ENCODE peak calls at places on chromosomes 1 and 21, in seven cellular contexts. J, P, D, C, X, G and M are unnamed samples.

GRCh38 chr1:175479521-175480342 is 263.7 kb downstream of the TNR start:
- DNase-seq in D (no peak), C (no peak), J (no peak), P (no peak), X (no peak), G (no peak), M (no peak)

GRCh38 chr21:20306836-20307235 is 691.4 kb upstream of the NCAM2 start:
- DNase-seq in C (no peak), X (no peak), G (no peak), P (no peak), J (no peak), D (no peak), M (no peak)

GRCh38 chr1:234893359-234893724 is 235.3 kb downstream of the TOMM20 start:
- DNase-seq in G (no peak), D (no peak), X (no peak), P (no peak), J (no peak), C (no peak), M (no peak)

GRCh38 chr1:22618056-22618455 is 18.4 kb upstream of the C1QA start:
- DNase-seq in D (no peak), J (no peak), C (no peak), G (no peak), X (no peak), P (no peak), M (no peak)

GRCh38 chr1:88683516-88683847 is 591 bp upstream of the PKN2 start:
- DNase-seq in J (peak; percentile 69), D (peak; percentile 37), P (peak; percentile 54), X (no peak), C (peak; percentile 41), G (peak; percentile 59), M (peak; percentile 79)

GRCh38 chr1:27650527-27651175 is 15.7 kb upstream of the FGR start:
- DNase-seq in C (no peak), J (no peak), X (no peak), P (no peak), D (no peak), G (no peak), M (no peak)

GRCh38 chr1:156164465-156164831 is 11.1 kb downstream of the SEMA4A start:
- DNase-seq in P (no peak), J (no peak), C (no peak), X (no peak), D (no peak), G (no peak), M (no peak)

GRCh38 chr1:59477286-59477685 is 180.4 kb downstream of the FGGY start:
- DNase-seq in J (no peak), X (peak; percentile 53), C (no peak), P (no peak), G (peak; percentile 40), D (no peak), M (peak; percentile 68)

GRCh38 chr1:94926365-94926914 is 470 bp downstream of the CNN3 start:
- DNase-seq in D (peak; percentile 35), J (peak; percentile 63), P (peak; percentile 80), X (no peak), G (no peak), C (no peak), M (no peak)

GRCh38 chr1:202018476-202019234 is 8.3 kb downstream of the ELF3 start:
- DNase-seq in G (no peak), D (no peak), C (no peak), J (no peak), P (no peak), X (no peak), M (no peak)

GRCh38 chr1:231016234-231016633 is 23.8 kb downstream of the FAM89A start:
- DNase-seq in X (no peak), P (no peak), G (no peak), C (no peak), D (no peak), J (no peak), M (no peak)

GRCh38 chr1:232614811-232615210 is 15.1 kb downstream of the SIPA1L2 start:
- DNase-seq in X (no peak), G (no peak), J (no peak), C (no peak), P (no peak), D (no peak), M (no peak)

GRCh38 chr1:153190373-153190772 is 12.9 kb upstream of the LELP1 start:
- DNase-seq in P (no peak), C (no peak), J (no peak), D (no peak), G (no peak), X (no peak), M (no peak)

GRCh38 chr1:50420689-50421365 is 2.4 kb downstream of the DMRTA2 start:
- DNase-seq in D (no peak), G (no peak), X (no peak), P (no peak), C (no peak), J (no peak), M (peak; percentile 65)

GRCh38 chr21:16169102-16169511 is 439.3 kb downstream of the USP25 start:
- DNase-seq in D (no peak), J (no peak), P (no peak), C (no peak), X (peak; percentile 57), G (no peak), M (no peak)

GRCh38 chr1:160577661-160578060 is 1.6 kb downstream of the CD84 start:
- DNase-seq in C (no peak), X (no peak), P (no peak), D (no peak), J (no peak), G (no peak), M (no peak)

GRCh38 chr1:5993553-5994510 is 1.6 kb upstream of the NPHP4 start:
- DNase-seq in D (no peak), J (no peak), C (no peak), P (peak; percentile 27), X (no peak), G (peak; percentile 34), M (peak; percentile 71)

GRCh38 chr1:230429072-230429735 is 3.1 kb upstream of the PGBD5 start:
- DNase-seq in P (no peak), G (no peak), J (no peak), X (no peak), C (no peak), D (no peak), M (no peak)

GRCh38 chr1:203346060-203346754 is 4.7 kb downstream of the FMOD start:
- DNase-seq in D (no peak), G (no peak), X (no peak), C (no peak), P (no peak), J (no peak), M (no peak)

GRCh38 chr1:218536311-218536710 is 191.2 kb downstream of the TGFB2 start:
- DNase-seq in G (no peak), X (no peak), J (no peak), C (no peak), P (no peak), D (no peak), M (no peak)

GRCh38 chr1:32764826-32765545 is 52.2 kb downstream of the YARS1 start:
- DNase-seq in J (peak; percentile 72), D (no peak), C (no peak), X (no peak), P (peak; percentile 15), G (no peak), M (no peak)

GRCh38 chr1:95994643-95995042 is 726.9 kb upstream of the PTBP2 start:
- DNase-seq in D (no peak), J (no peak), C (no peak), X (no peak), G (no peak), P (no peak), M (no peak)

GRCh38 chr1:205191127-205191577 is 20.4 kb downstream of the DSTYK start:
- DNase-seq in G (no peak), P (no peak), X (no peak), C (no peak), J (no peak), D (no peak), M (no peak)

GRCh38 chr1:104706631-104707147 is 957.0 kb downstream of the AMY1C start:
- DNase-seq in D (no peak), X (no peak), G (no peak), J (no peak), P (no peak), C (no peak), M (no peak)

GRCh38 chr1:181159451-181160151 is 71.1 kb downstream of the IER5 start:
- DNase-seq in G (peak; percentile 53), C (peak; percentile 41), X (no peak), D (no peak), P (no peak), J (no peak), M (peak; percentile 78)

GRCh38 chr1:46437723-46438122 is 43.6 kb downstream of the FAAH start:
- DNase-seq in P (no peak), C (no peak), J (no peak), X (no peak), G (no peak), D (no peak), M (no peak)

GRCh38 chr1:185526318-185527307 is 207.6 kb upstream of the HMCN1 start:
- DNase-seq in P (no peak), C (no peak), X (no peak), J (no peak), G (no peak), D (no peak), M (no peak)

GRCh38 chr1:27724961-27725373 is 794 bp upstream of the FAM76A start:
- DNase-seq in J (peak; percentile 80), D (no peak), G (no peak), X (no peak), C (no peak), P (peak; percentile 46), M (peak; percentile 62)